ENCODE peak calls at places on chromosomes 2 and 18, in seven cellular contexts. One of them, this sample, is unnamed. For H3K27me3, the result is how much of the 10 kb centered on the place peaks cover.

GRCh38 chr2:111155610-111156009 is 34.9 kb downstream of the BCL2L11 start:
- DNase-seq in heart right ventricle: no peak
- DNase-seq in lower lobe of right lung: no peak
- DNase-seq in tibial artery: no peak
- DNase-seq in A673: no peak
- DNase-seq in small intestine: no peak
- DNase-seq in K562: no peak
- DNase-seq in this sample: no peak

GRCh38 chr2:197256021-197256420 is 54.6 kb downstream of the ANKRD44 start:
- DNase-seq in heart right ventricle: no peak
- DNase-seq in lower lobe of right lung: no peak
- DNase-seq in tibial artery: no peak
- DNase-seq in A673: no peak
- DNase-seq in small intestine: no peak
- DNase-seq in K562: no peak
- DNase-seq in this sample: no peak

GRCh38 chr2:5592906-5593305 is 99.3 kb upstream of the SOX11 start:
- DNase-seq in heart right ventricle: no peak
- DNase-seq in lower lobe of right lung: no peak
- DNase-seq in tibial artery: no peak
- DNase-seq in A673: no peak
- DNase-seq in small intestine: no peak
- DNase-seq in K562: no peak
- DNase-seq in this sample: no peak

GRCh38 chr18:24868760-24869237 is 408.4 kb downstream of the HRH4 start:
- DNase-seq in heart right ventricle: no peak
- DNase-seq in lower lobe of right lung: no peak
- DNase-seq in tibial artery: no peak
- DNase-seq in A673: no peak
- DNase-seq in small intestine: peak
- DNase-seq in K562: no peak
- DNase-seq in this sample: no peak

GRCh38 chr2:197122821-197123220 is 187.8 kb downstream of the ANKRD44 start:
- DNase-seq in heart right ventricle: no peak
- DNase-seq in lower lobe of right lung: no peak
- DNase-seq in tibial artery: no peak
- DNase-seq in A673: no peak
- DNase-seq in small intestine: no peak
- DNase-seq in K562: no peak
- DNase-seq in this sample: no peak

GRCh38 chr2:195734395-195734794 is 77.4 kb downstream of the SLC39A10 start:
- DNase-seq in heart right ventricle: no peak
- DNase-seq in lower lobe of right lung: no peak
- DNase-seq in tibial artery: no peak
- DNase-seq in A673: no peak
- DNase-seq in small intestine: no peak
- DNase-seq in K562: no peak
- DNase-seq in this sample: no peak

GRCh38 chr2:74696758-74697327 is 42.8 kb downstream of the SEMA4F start:
- DNase-seq in heart right ventricle: no peak
- DNase-seq in lower lobe of right lung: no peak
- DNase-seq in tibial artery: no peak
- DNase-seq in A673: no peak
- DNase-seq in small intestine: peak
- DNase-seq in K562: no peak
- DNase-seq in this sample: no peak

GRCh38 chr18:48290162-48290926 is 118.8 kb downstream of the ZBTB7C start:
- DNase-seq in heart right ventricle: no peak
- DNase-seq in lower lobe of right lung: no peak
- DNase-seq in tibial artery: no peak
- DNase-seq in A673: no peak
- DNase-seq in small intestine: no peak
- DNase-seq in K562: no peak
- DNase-seq in this sample: no peak

GRCh38 chr2:241950878-241951331 is 81.4 kb downstream of the RTP5 start:
- DNase-seq in heart right ventricle: peak
- DNase-seq in lower lobe of right lung: peak
- DNase-seq in tibial artery: peak
- DNase-seq in A673: peak
- DNase-seq in small intestine: peak
- DNase-seq in K562: peak
- DNase-seq in this sample: no peak

GRCh38 chr2:182866095-182866460 is 359 bp downstream of the FRZB start:
- DNase-seq in heart right ventricle: no peak
- DNase-seq in lower lobe of right lung: no peak
- DNase-seq in tibial artery: peak
- DNase-seq in A673: no peak
- DNase-seq in small intestine: no peak
- DNase-seq in K562: no peak
- DNase-seq in this sample: no peak

GRCh38 chr2:210147614-210148013 is 23.6 kb downstream of the KANSL1L start:
- DNase-seq in heart right ventricle: no peak
- DNase-seq in lower lobe of right lung: no peak
- DNase-seq in tibial artery: no peak
- DNase-seq in A673: no peak
- DNase-seq in small intestine: no peak
- DNase-seq in K562: no peak
- DNase-seq in this sample: no peak

GRCh38 chr2:20422679-20423271 is 24.1 kb upstream of the RHOB start:
- DNase-seq in heart right ventricle: no peak
- DNase-seq in lower lobe of right lung: no peak
- DNase-seq in tibial artery: peak
- DNase-seq in A673: no peak
- DNase-seq in small intestine: no peak
- DNase-seq in K562: peak
- DNase-seq in this sample: peak

GRCh38 chr2:111168528-111168929 is 47.8 kb downstream of the BCL2L11 start:
- DNase-seq in heart right ventricle: peak
- DNase-seq in lower lobe of right lung: no peak
- DNase-seq in tibial artery: no peak
- DNase-seq in A673: peak
- DNase-seq in small intestine: peak
- DNase-seq in K562: peak
- DNase-seq in this sample: no peak

GRCh38 chr2:17976871-17977746 is 98.6 kb downstream of the KCNS3 start:
- DNase-seq in heart right ventricle: no peak
- DNase-seq in lower lobe of right lung: no peak
- DNase-seq in tibial artery: peak
- DNase-seq in A673: no peak
- DNase-seq in small intestine: peak
- DNase-seq in K562: no peak
- DNase-seq in this sample: no peak

GRCh38 chr2:109164739-109165221 is 35.8 kb downstream of the SH3RF3 start:
- DNase-seq in heart right ventricle: no peak
- DNase-seq in lower lobe of right lung: no peak
- DNase-seq in tibial artery: peak
- DNase-seq in A673: no peak
- DNase-seq in small intestine: no peak
- DNase-seq in K562: no peak
- DNase-seq in this sample: peak

GRCh38 chr2:61793389-61793836 is 60.4 kb downstream of the FAM161A start:
- DNase-seq in heart right ventricle: peak
- DNase-seq in lower lobe of right lung: peak
- DNase-seq in tibial artery: no peak
- DNase-seq in A673: peak
- DNase-seq in small intestine: peak
- DNase-seq in K562: peak
- DNase-seq in this sample: no peak

GRCh38 chr18:77062518-77063003 is 70.0 kb downstream of the MBP start:
- DNase-seq in heart right ventricle: no peak
- DNase-seq in lower lobe of right lung: no peak
- DNase-seq in tibial artery: no peak
- DNase-seq in A673: no peak
- DNase-seq in small intestine: peak
- DNase-seq in K562: no peak
- DNase-seq in this sample: peak

GRCh38 chr2:43212931-43213330 is 13.5 kb downstream of the ZFP36L2 start:
- DNase-seq in heart right ventricle: peak
- DNase-seq in lower lobe of right lung: peak
- DNase-seq in tibial artery: peak
- DNase-seq in A673: no peak
- DNase-seq in small intestine: peak
- DNase-seq in K562: no peak
- DNase-seq in this sample: peak
- H3K27ac ChIP-seq in heart right ventricle: no peak
- H3K27ac ChIP-seq in lower lobe of right lung: peak
- H3K27ac ChIP-seq in tibial artery: no peak
- H3K27ac ChIP-seq in A673: no peak
- H3K27ac ChIP-seq in small intestine: no peak
- H3K27ac ChIP-seq in K562: no peak
- H3K27ac ChIP-seq in this sample: no peak

GRCh38 chr2:128379021-128380005 is 60.6 kb upstream of the HS6ST1 start:
- DNase-seq in heart right ventricle: peak
- DNase-seq in lower lobe of right lung: peak
- DNase-seq in tibial artery: peak
- DNase-seq in A673: no peak
- DNase-seq in small intestine: peak
- DNase-seq in K562: no peak
- DNase-seq in this sample: peak
- H3K4me3 ChIP-seq in heart right ventricle: no peak
- H3K4me3 ChIP-seq in lower lobe of right lung: no peak
- H3K4me3 ChIP-seq in tibial artery: no peak
- H3K4me3 ChIP-seq in A673: no peak
- H3K4me3 ChIP-seq in small intestine: no peak
- H3K4me3 ChIP-seq in K562: no peak
- H3K4me3 ChIP-seq in this sample: no peak

GRCh38 chr18:50622320-50622719 is 62.4 kb downstream of the MAPK4 start:
- DNase-seq in heart right ventricle: no peak
- DNase-seq in lower lobe of right lung: no peak
- DNase-seq in tibial artery: no peak
- DNase-seq in A673: no peak
- DNase-seq in small intestine: no peak
- DNase-seq in K562: no peak
- DNase-seq in this sample: no peak
- H3K27me3 ChIP-seq in heart right ventricle: under half
- H3K27me3 ChIP-seq in lower lobe of right lung: under half
- H3K27me3 ChIP-seq in tibial artery: under half
- H3K27me3 ChIP-seq in A673: under half
- H3K27me3 ChIP-seq in small intestine: under half
- H3K27me3 ChIP-seq in K562: under half
- H3K27me3 ChIP-seq in this sample: under half

DNA sequence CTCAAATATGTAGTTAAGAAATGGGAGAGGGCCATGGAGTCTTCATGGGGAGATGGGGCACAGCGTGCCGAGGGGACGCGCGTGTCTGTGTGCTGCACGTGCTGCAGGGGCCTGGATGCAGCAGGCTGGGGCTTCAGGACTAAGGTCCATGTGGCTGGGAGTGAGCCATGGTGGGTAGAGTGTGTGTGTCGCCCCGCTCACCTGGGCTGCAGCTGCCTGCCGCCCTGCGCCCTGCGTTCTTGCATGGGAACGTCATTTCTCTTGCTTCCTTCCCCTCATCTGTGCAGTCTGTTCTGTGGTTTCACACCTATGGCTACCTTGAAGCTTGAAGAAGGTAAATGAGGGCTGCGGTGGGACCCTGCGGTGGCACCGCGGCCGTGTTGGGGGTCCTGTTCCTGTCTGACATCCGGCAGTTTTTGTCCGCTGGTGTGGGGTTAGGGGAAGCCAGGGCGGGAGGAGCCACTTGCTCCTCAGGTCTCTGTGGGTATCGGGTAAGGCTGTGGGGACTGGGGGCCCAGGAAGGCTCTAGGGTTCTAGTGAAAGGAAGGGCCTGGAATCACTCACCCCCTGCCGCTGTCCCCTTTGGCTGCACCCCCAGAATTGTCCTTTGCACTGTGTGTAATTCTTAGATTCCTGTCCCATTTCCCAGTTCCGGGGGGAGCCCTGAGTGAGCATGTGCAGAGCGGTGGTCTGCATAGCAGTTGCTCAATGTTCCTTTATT is 54.1 kb upstream of the HS6ST1 start:
- DNase-seq in heart right ventricle: no peak
- DNase-seq in lower lobe of right lung: no peak
- DNase-seq in tibial artery: peak
- DNase-seq in A673: no peak
- DNase-seq in small intestine: peak
- DNase-seq in K562: no peak
- DNase-seq in this sample: no peak
- H3K27ac ChIP-seq in heart right ventricle: no peak
- H3K27ac ChIP-seq in lower lobe of right lung: no peak
- H3K27ac ChIP-seq in tibial artery: no peak
- H3K27ac ChIP-seq in A673: no peak
- H3K27ac ChIP-seq in small intestine: no peak
- H3K27ac ChIP-seq in K562: no peak
- H3K27ac ChIP-seq in this sample: no peak

GRCh38 chr2:105545731-105546622 is 147.1 kb upstream of the FHL2 start:
- DNase-seq in heart right ventricle: peak
- DNase-seq in lower lobe of right lung: peak
- DNase-seq in tibial artery: no peak
- DNase-seq in A673: peak
- DNase-seq in small intestine: peak
- DNase-seq in K562: peak
- DNase-seq in this sample: peak

GRCh38 chr2:105546623-105546964 is 147.7 kb upstream of the FHL2 start:
- DNase-seq in heart right ventricle: no peak
- DNase-seq in lower lobe of right lung: no peak
- DNase-seq in tibial artery: no peak
- DNase-seq in A673: no peak
- DNase-seq in small intestine: peak
- DNase-seq in K562: no peak
- DNase-seq in this sample: no peak

GRCh38 chr2:105540642-105541041 is 141.8 kb upstream of the FHL2 start:
- DNase-seq in heart right ventricle: no peak
- DNase-seq in lower lobe of right lung: no peak
- DNase-seq in tibial artery: no peak
- DNase-seq in A673: no peak
- DNase-seq in small intestine: no peak
- DNase-seq in K562: no peak
- DNase-seq in this sample: peak

GRCh38 chr2:105541189-105542050 is 142.6 kb upstream of the FHL2 start:
- DNase-seq in heart right ventricle: no peak
- DNase-seq in lower lobe of right lung: no peak
- DNase-seq in tibial artery: no peak
- DNase-seq in A673: no peak
- DNase-seq in small intestine: no peak
- DNase-seq in K562: no peak
- DNase-seq in this sample: peak

DNA sequence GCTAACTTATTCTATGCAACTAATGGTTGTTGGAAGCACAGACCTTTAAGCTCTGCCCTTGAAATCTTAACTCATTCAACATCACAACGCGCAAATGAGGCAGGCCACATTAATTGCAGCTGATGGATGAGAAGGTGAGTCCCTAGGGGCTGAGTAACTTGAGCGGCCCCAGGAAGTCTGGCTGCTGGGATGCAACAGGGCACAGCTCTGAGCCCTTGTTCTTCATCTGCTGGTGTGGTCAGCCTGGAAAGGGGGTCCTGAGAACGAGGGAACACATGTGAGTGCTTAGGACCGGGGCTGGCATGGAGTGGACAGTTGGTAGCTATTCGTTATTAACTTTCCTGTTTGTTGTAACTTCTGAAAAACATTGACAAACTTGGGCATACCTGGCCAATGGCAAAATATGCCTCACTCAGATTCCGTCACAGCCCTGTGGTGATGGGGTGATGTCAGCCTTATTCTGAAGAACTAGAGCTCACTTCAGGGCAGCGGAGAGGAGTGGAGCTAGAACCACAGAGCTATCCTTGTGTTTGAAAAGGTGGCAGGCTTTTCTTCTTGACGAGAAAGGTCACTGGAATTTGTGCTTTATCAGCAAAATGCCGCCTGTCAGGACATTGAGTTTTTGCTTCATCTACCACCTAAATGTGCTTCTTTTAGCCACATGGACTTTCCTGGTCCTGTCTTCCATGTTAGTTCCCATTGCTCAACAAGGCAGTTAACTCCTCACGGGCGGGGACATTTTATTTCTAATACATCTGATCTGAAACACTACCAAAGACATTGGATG is 145.9 kb upstream of the FHL2 start:
- DNase-seq in heart right ventricle: no peak
- DNase-seq in lower lobe of right lung: no peak
- DNase-seq in tibial artery: no peak
- DNase-seq in A673: no peak
- DNase-seq in small intestine: no peak
- DNase-seq in K562: no peak
- DNase-seq in this sample: peak
- H3K4me3 ChIP-seq in heart right ventricle: no peak
- H3K4me3 ChIP-seq in lower lobe of right lung: no peak
- H3K4me3 ChIP-seq in tibial artery: no peak
- H3K4me3 ChIP-seq in A673: no peak
- H3K4me3 ChIP-seq in small intestine: no peak
- H3K4me3 ChIP-seq in K562: no peak
- H3K4me3 ChIP-seq in this sample: no peak

This sample was measured in right atrium auricular region.